ENCODE peak calls at places on chromosomes 13 and 19, in six cellular contexts. O is heart right ventricle, G is neuronal stem cell, Y is GM23248, T is fibroblast of lung, R is Peyer's patch. N is an unnamed sample.
A peak's percentile ranks its signal among the peaks of the same experiment; 100 is the strongest.

GRCh38 chr13:22086593-22086992 is 415.7 kb downstream of the FGF9 start:
- DNase-seq in G (no peak), Y (no peak), O (no peak), R (no peak), T (no peak), N (no peak)

GRCh38 chr13:113630296-113630695 is 27.7 kb downstream of the ATP4B start:
- DNase-seq in T (no peak), O (no peak), R (no peak), Y (no peak), G (no peak), N (no peak)

GRCh38 chr19:1791879-1792278 is 20.2 kb downstream of the ATP8B3 start:
- DNase-seq in Y (no peak), T (no peak), O (no peak), G (no peak), R (no peak), N (no peak)

GRCh38 chr19:38850976-38851621 is 1.3 kb upstream of the HNRNPL start:
- DNase-seq in G (peak; percentile 76), R (no peak), O (peak; percentile 48), T (no peak), Y (peak; percentile 40), N (peak; percentile 18)

GRCh38 chr19:12364391-12365093 is 941 bp downstream of the ZNF442 start:
- DNase-seq in Y (peak; percentile 71), R (no peak), T (peak; percentile 10), G (no peak), O (peak; percentile 12), N (peak; percentile 22)

GRCh38 chr13:109743706-109744453 is 42.5 kb downstream of the IRS2 start:
- DNase-seq in T (peak; percentile 79), Y (peak; percentile 63), G (no peak), R (no peak), O (no peak), N (peak; percentile 31)

GRCh38 chr13:59865398-59865797 is 298.3 kb downstream of the DIAPH3 start:
- DNase-seq in G (no peak), R (no peak), Y (no peak), T (peak; percentile 55), O (no peak), N (no peak)

GRCh38 chr13:51976423-51976822 is 34.8 kb downstream of the ATP7B start:
- DNase-seq in O (no peak), R (no peak), Y (no peak), G (no peak), T (no peak), N (no peak)

GRCh38 chr19:31270897-31271568 is 78.2 kb downstream of the TSHZ3 start:
- DNase-seq in G (no peak), T (peak; percentile 92), O (no peak), R (no peak), Y (peak; percentile 79), N (no peak)

GRCh38 chr13:97257228-97257755 is 35.2 kb downstream of the MBNL2 start:
- DNase-seq in Y (no peak), O (no peak), G (no peak), T (no peak), R (no peak), N (no peak)

GRCh38 chr13:97316390-97316789 is 94.3 kb downstream of the MBNL2 start:
- DNase-seq in O (no peak), T (no peak), G (no peak), R (no peak), Y (no peak), N (no peak)

GRCh38 chr13:32309812-32310706 is 5.1 kb downstream of the ZAR1L start:
- DNase-seq in T (peak; percentile 47), O (peak; percentile 13), Y (peak; percentile 73), G (peak; percentile 41), R (no peak), N (peak; percentile 9)

GRCh38 chr13:83085186-83085900 is 796.9 kb downstream of the SLITRK1 start:
- DNase-seq in R (no peak), G (no peak), Y (peak; percentile 63), O (no peak), T (peak; percentile 25), N (no peak)

GRCh38 chr13:50909605-50910482 is at the start of gene RNASEH2B:
- DNase-seq in O (peak; percentile 63), Y (peak; percentile 77), R (peak; percentile 71), G (peak; percentile 56), T (peak; percentile 67), N (peak; percentile 73)

GRCh38 chr19:28333909-28334308 is 879.0 kb downstream of the UQCRFS1 start:
- DNase-seq in R (no peak), Y (no peak), O (no peak), T (no peak), G (no peak), N (no peak)

GRCh38 chr19:326851-327250 is 17.7 kb downstream of the MIER2 start:
- DNase-seq in Y (no peak), O (no peak), R (no peak), G (no peak), T (no peak), N (no peak)

GRCh38 chr19:17451820-17452219 is 3.4 kb upstream of the TMEM221 start:
- DNase-seq in G (no peak), O (no peak), T (no peak), Y (no peak), R (no peak), N (no peak)

GRCh38 chr19:4730740-4731171 is 7.1 kb upstream of the DPP9 start:
- DNase-seq in O (no peak), R (peak; percentile 41), G (no peak), T (no peak), Y (peak; percentile 31), N (no peak)

GRCh38 chr13:59607780-59608233 is 555.9 kb downstream of the DIAPH3 start:
- DNase-seq in G (no peak), T (no peak), Y (no peak), R (no peak), O (no peak), N (no peak)

GRCh38 chr19:43687660-43687997 is 17.7 kb upstream of the PLAUR start:
- DNase-seq in T (no peak), O (no peak), R (no peak), Y (no peak), G (no peak), N (no peak)

GRCh38 chr19:11783767-11784166 is 14.6 kb upstream of the ZNF491 start:
- DNase-seq in R (no peak), T (no peak), O (no peak), Y (no peak), G (no peak), N (no peak)

GRCh38 chr13:96473463-96474157 is 383.7 kb downstream of the HS6ST3 start:
- DNase-seq in R (no peak), O (no peak), G (peak; percentile 20), T (peak; percentile 55), Y (no peak), N (no peak)

GRCh38 chr19:3604987-3605343 is 1.7 kb downstream of the TBXA2R start:
- DNase-seq in R (peak; percentile 33), G (no peak), Y (no peak), T (no peak), O (no peak), N (no peak)

GRCh38 chr19:54196514-54196913 is 4.1 kb upstream of the RPS9 start:
- DNase-seq in R (no peak), G (no peak), Y (no peak), T (no peak), O (no peak), N (no peak)

GRCh38 chr19:54203151-54203611 is 2.5 kb downstream of the RPS9 start:
- DNase-seq in Y (peak; percentile 77), G (no peak), T (peak; percentile 9), R (no peak), O (no peak), N (no peak)

GRCh38 chr19:54201980-54202379 is 1.3 kb downstream of the RPS9 start:
- DNase-seq in R (no peak), T (no peak), G (no peak), O (no peak), Y (no peak), N (no peak)

GRCh38 chr19:54201172-54201701 is 579 bp downstream of the RPS9 start:
- DNase-seq in R (no peak), T (no peak), G (no peak), Y (no peak), O (no peak), N (no peak)

GRCh38 chr19:54199401-54199800 is 1.3 kb upstream of the RPS9 start:
- DNase-seq in Y (no peak), G (no peak), O (no peak), R (no peak), T (no peak), N (no peak)
- H3K27ac ChIP-seq in Y (no peak overlapping the region), G (no peak overlapping the region), O (no peak overlapping the region), R (no peak overlapping the region), T (no peak overlapping the region), N (no peak overlapping the region)

GRCh38 chr13:112558696-112559418 is 29.1 kb downstream of the TUBGCP3 start:
- DNase-seq in O (no peak), T (no peak), R (no peak), G (no peak), Y (no peak), N (no peak)
- H3K36me3 ChIP-seq in O (peaks cover 61% of the 10 kb centered on the region), T (peaks cover 15% of the 10 kb centered on the region), R (peaks cover 56% of the 10 kb centered on the region), G (peaks cover 34% of the 10 kb centered on the region), Y (peaks cover 19% of the 10 kb centered on the region), N (peaks cover 32% of the 10 kb centered on the region)

DNA sequence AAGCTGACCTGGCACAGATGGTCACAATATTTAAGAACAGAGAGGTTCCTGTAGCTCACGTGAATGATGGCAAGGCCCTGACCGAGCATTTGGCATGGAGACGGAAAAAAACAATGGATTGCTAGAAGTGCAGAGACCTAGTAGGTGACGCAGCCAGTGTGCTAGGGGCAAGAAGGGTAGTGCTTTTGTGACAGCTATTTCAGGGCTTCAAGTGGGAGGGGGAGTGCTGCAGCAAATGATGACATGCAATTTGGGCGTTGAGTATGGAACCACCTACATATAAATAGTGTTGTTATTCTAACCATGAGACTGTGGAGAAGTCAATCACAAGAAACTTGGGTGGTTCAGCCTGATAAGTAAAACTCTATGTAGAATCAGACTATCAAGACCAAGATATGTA is 65.7 kb upstream of the IL17D start:
- DNase-seq in O (no peak), R (no peak), T (no peak), Y (no peak), G (no peak), N (no peak)
- H3K27ac ChIP-seq in O (no peak overlapping the region), R (no peak overlapping the region), T (no peak overlapping the region), Y (no peak overlapping the region), G (no peak overlapping the region), N (no peak overlapping the region)

GRCh38 chr19:15371786-15372380 is 7.7 kb downstream of the AKAP8 start:
- DNase-seq in G (no peak), Y (no peak), R (no peak), O (no peak), T (no peak), N (no peak)

GRCh38 chr19:15369594-15369891 is 10.0 kb downstream of the AKAP8 start:
- DNase-seq in Y (no peak), R (no peak), O (no peak), T (no peak), G (no peak), N (no peak)

GRCh38 chr19:15372470-15372869 is 7.1 kb downstream of the AKAP8 start:
- DNase-seq in G (no peak), T (no peak), Y (no peak), R (no peak), O (no peak), N (no peak)

GRCh38 chr19:15372891-15373301 is 6.7 kb downstream of the AKAP8 start:
- DNase-seq in T (no peak), G (no peak), O (no peak), R (no peak), Y (no peak), N (no peak)

DNA sequence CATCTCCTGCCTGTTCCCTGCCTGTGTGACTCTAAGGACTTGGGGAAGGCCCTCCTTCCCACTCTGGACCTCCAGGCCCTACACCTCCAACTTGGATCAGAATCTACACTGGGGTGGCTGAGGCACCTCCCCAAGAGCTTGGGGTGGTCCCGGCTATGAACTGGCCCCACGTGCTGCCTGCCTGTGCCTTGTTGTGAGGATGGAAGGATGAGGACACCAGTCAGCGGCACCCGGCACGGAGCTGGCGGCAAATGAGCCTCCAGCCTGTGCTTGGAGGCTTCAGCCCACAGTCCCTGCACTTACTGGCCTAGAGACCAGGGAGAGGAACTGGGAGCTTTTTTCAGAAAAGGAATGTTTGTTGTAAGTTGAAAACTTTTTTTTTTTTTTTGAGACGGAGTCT is 8.5 kb downstream of the AKAP8 start:
- DNase-seq in R (no peak), T (no peak), G (no peak), Y (no peak), O (no peak), N (no peak)
- H3K36me3 ChIP-seq in R (peaks cover 86% of the 10 kb centered on the region), T (peaks cover 42% of the 10 kb centered on the region), G (peaks cover 52% of the 10 kb centered on the region), Y (peaks cover 23% of the 10 kb centered on the region), O (peaks cover 80% of the 10 kb centered on the region), N (peaks cover 54% of the 10 kb centered on the region)